ENCODE peak calls at places on chromosome 7, in five cellular contexts. N is T1000, Z is small intestine, Y is T-helper 1 cell, L is nephron progenitor cell. O is an unnamed sample.

GRCh38 chr7:33596694-33597093 is 308.6 kb upstream of the BMPER start:
- DNase-seq in Y (no peak), N (no peak), Z (no peak), L (no peak), O (no peak)

GRCh38 chr7:157633465-157634185 is 296.8 kb downstream of the DNAJB6 start:
- DNase-seq in Y (no peak), L (no peak), N (no peak), Z (no peak), O (no peak)

GRCh38 chr7:29866490-29866930 is 60.2 kb downstream of the WIPF3 start:
- DNase-seq in N (no peak), Y (no peak), L (no peak), Z (no peak), O (no peak)

GRCh38 chr7:33080326-33080725 is 17.8 kb upstream of the NT5C3A start:
- DNase-seq in Z (no peak), L (no peak), N (no peak), Y (no peak), O (no peak)

GRCh38 chr7:77797734-77798393 is 370 bp downstream of the TMEM60 start:
- DNase-seq in N (no peak), L (peak), Y (no peak), Z (no peak), O (no peak)

GRCh38 chr7:29375641-29376562 is 181.3 kb downstream of the CHN2 start:
- DNase-seq in Z (peak), L (peak), Y (no peak), N (peak), O (no peak)

GRCh38 chr7:128989961-128990360 is 52.2 kb downstream of the IRF5 start:
- DNase-seq in N (no peak), Z (no peak), L (no peak), Y (no peak), O (no peak)

GRCh38 chr7:151081170-151082101 is 827 bp upstream of the FASTK start:
- DNase-seq in N (no peak), L (no peak), Y (no peak), Z (peak), O (no peak)

GRCh38 chr7:80478683-80479082 is 33.2 kb downstream of the GNAT3 start:
- DNase-seq in N (no peak), Y (no peak), Z (no peak), L (no peak), O (no peak)

GRCh38 chr7:99943641-99944507 is 14.5 kb upstream of the GJC3 start:
- DNase-seq in Z (no peak), N (no peak), L (no peak), Y (no peak), O (no peak)

GRCh38 chr7:92699560-92699959 is 109.4 kb upstream of the FAM133B start:
- DNase-seq in N (no peak), Z (no peak), Y (no peak), L (no peak), O (no peak)

GRCh38 chr7:46524350-46524749 is 603.3 kb upstream of the IGFBP3 start:
- DNase-seq in L (no peak), N (no peak), Y (no peak), Z (peak), O (no peak)

GRCh38 chr7:17022915-17023314 is 141.1 kb upstream of the AGR3 start:
- DNase-seq in N (no peak), Y (no peak), L (no peak), Z (no peak), O (no peak)

GRCh38 chr7:17773289-17773626 is 167.0 kb downstream of the SNX13 start:
- DNase-seq in Z (peak), L (no peak), N (peak), Y (no peak), O (no peak)

GRCh38 chr7:91628742-91629141 is 251.8 kb downstream of the MTERF1 start:
- DNase-seq in N (no peak), L (no peak), Y (no peak), Z (no peak), O (no peak)

GRCh38 chr7:36671432-36671829 is 52.9 kb downstream of the AOAH start:
- DNase-seq in N (no peak), L (no peak), Z (no peak), Y (no peak), O (no peak)

GRCh38 chr7:27046854-27047549 is 48.8 kb downstream of the HOXA1 start:
- DNase-seq in N (no peak), L (no peak), Y (no peak), Z (no peak), O (no peak)

GRCh38 chr7:48180981-48181380 is 9.7 kb downstream of the ABCA13 start:
- DNase-seq in N (no peak), Z (no peak), Y (no peak), L (no peak), O (no peak)

GRCh38 chr7:149285581-149285975 is 23.6 kb downstream of the ZNF783 start:
- DNase-seq in N (no peak), Y (no peak), Z (peak), L (peak), O (no peak)

GRCh38 chr7:101094791-101095375 is 9.6 kb downstream of the TRIM56 start:
- DNase-seq in Z (peak), N (peak), Y (no peak), L (peak), O (no peak)

GRCh38 chr7:37901236-37901827 is 15.3 kb downstream of the SFRP4 start:
- DNase-seq in L (no peak), N (no peak), Y (no peak), Z (peak), O (no peak)

GRCh38 chr7:30548762-30549344 is 44.2 kb upstream of the GGCT start:
- DNase-seq in Z (peak), N (no peak), Y (no peak), L (peak), O (peak)

GRCh38 chr7:21542891-21543527 is at the start of gene DNAH11:
- DNase-seq in Z (peak), Y (no peak), N (peak), L (peak), O (no peak)

GRCh38 chr7:82678716-82679115 is 235.1 kb upstream of the CACNA2D1 start:
- DNase-seq in L (no peak), N (no peak), Z (no peak), Y (no peak), O (no peak)

GRCh38 chr7:140591178-140591902 is 49.3 kb downstream of the DENND2A start:
- DNase-seq in L (no peak), N (no peak), Z (no peak), Y (no peak), O (no peak)

GRCh38 chr7:115008465-115009114 is 86.7 kb downstream of the MDFIC start:
- DNase-seq in Y (no peak), Z (no peak), L (no peak), N (no peak), O (no peak)